ENCODE peak calls at places on chromosomes 2 and 18, in six cellular contexts. One of them, this sample, is unnamed.

GRCh38 chr2:104862061-104862941 is 8.4 kb downstream of the POU3F3 start:
- DNase-seq in heart left ventricle: no peak
- DNase-seq in CD8-positive, alpha-beta memory T cell: no peak
- DNase-seq in mammary epithelial cell: no peak
- DNase-seq in adrenal gland: no peak
- DNase-seq in caudate nucleus: no peak
- DNase-seq in this sample: no peak

GRCh38 chr18:56559044-56559443 is 79.3 kb downstream of the TXNL1 start:
- DNase-seq in heart left ventricle: no peak
- DNase-seq in CD8-positive, alpha-beta memory T cell: no peak
- DNase-seq in mammary epithelial cell: no peak
- DNase-seq in adrenal gland: no peak
- DNase-seq in caudate nucleus: no peak
- DNase-seq in this sample: no peak

GRCh38 chr2:20524412-20525040 is 77.7 kb downstream of the RHOB start:
- DNase-seq in heart left ventricle: peak
- DNase-seq in CD8-positive, alpha-beta memory T cell: no peak
- DNase-seq in mammary epithelial cell: no peak
- DNase-seq in adrenal gland: peak
- DNase-seq in caudate nucleus: peak
- DNase-seq in this sample: peak

GRCh38 chr2:145068509-145068908 is 548.6 kb upstream of the ZEB2 start:
- DNase-seq in heart left ventricle: no peak
- DNase-seq in CD8-positive, alpha-beta memory T cell: no peak
- DNase-seq in mammary epithelial cell: peak
- DNase-seq in adrenal gland: no peak
- DNase-seq in caudate nucleus: no peak
- DNase-seq in this sample: no peak

GRCh38 chr18:3710712-3711269 is 260.8 kb downstream of the TGIF1 start:
- DNase-seq in heart left ventricle: no peak
- DNase-seq in CD8-positive, alpha-beta memory T cell: no peak
- DNase-seq in mammary epithelial cell: peak
- DNase-seq in adrenal gland: peak
- DNase-seq in caudate nucleus: no peak
- DNase-seq in this sample: peak

GRCh38 chr2:215441560-215442391 is 5.9 kb upstream of the FN1 start:
- DNase-seq in heart left ventricle: no peak
- DNase-seq in CD8-positive, alpha-beta memory T cell: no peak
- DNase-seq in mammary epithelial cell: peak
- DNase-seq in adrenal gland: no peak
- DNase-seq in caudate nucleus: no peak
- DNase-seq in this sample: no peak

GRCh38 chr2:80035749-80036285 is 268.7 kb downstream of the LRRTM1 start:
- DNase-seq in heart left ventricle: no peak
- DNase-seq in CD8-positive, alpha-beta memory T cell: no peak
- DNase-seq in mammary epithelial cell: no peak
- DNase-seq in adrenal gland: no peak
- DNase-seq in caudate nucleus: no peak
- DNase-seq in this sample: no peak

GRCh38 chr2:205775091-205775876 is 93.0 kb downstream of the NRP2 start:
- DNase-seq in heart left ventricle: no peak
- DNase-seq in CD8-positive, alpha-beta memory T cell: no peak
- DNase-seq in mammary epithelial cell: peak
- DNase-seq in adrenal gland: no peak
- DNase-seq in caudate nucleus: no peak
- DNase-seq in this sample: no peak

GRCh38 chr2:19642501-19642900 is 259.3 kb downstream of the TTC32 start:
- DNase-seq in heart left ventricle: no peak
- DNase-seq in CD8-positive, alpha-beta memory T cell: no peak
- DNase-seq in mammary epithelial cell: no peak
- DNase-seq in adrenal gland: no peak
- DNase-seq in caudate nucleus: no peak
- DNase-seq in this sample: no peak

GRCh38 chr2:136377423-136378382 is 259.8 kb upstream of the CXCR4 start:
- DNase-seq in heart left ventricle: no peak
- DNase-seq in CD8-positive, alpha-beta memory T cell: no peak
- DNase-seq in mammary epithelial cell: no peak
- DNase-seq in adrenal gland: no peak
- DNase-seq in caudate nucleus: no peak
- DNase-seq in this sample: no peak

GRCh38 chr2:234674781-234675201 is 177.9 kb upstream of the ARL4C start:
- DNase-seq in heart left ventricle: no peak
- DNase-seq in CD8-positive, alpha-beta memory T cell: no peak
- DNase-seq in mammary epithelial cell: peak
- DNase-seq in adrenal gland: peak
- DNase-seq in caudate nucleus: no peak
- DNase-seq in this sample: no peak

GRCh38 chr2:213544940-213545339 is 260.7 kb downstream of the SPAG16 start:
- DNase-seq in heart left ventricle: no peak
- DNase-seq in CD8-positive, alpha-beta memory T cell: no peak
- DNase-seq in mammary epithelial cell: no peak
- DNase-seq in adrenal gland: no peak
- DNase-seq in caudate nucleus: no peak
- DNase-seq in this sample: no peak

GRCh38 chr2:238941262-238941792 is 93.4 kb downstream of the TWIST2 start:
- DNase-seq in heart left ventricle: no peak
- DNase-seq in CD8-positive, alpha-beta memory T cell: no peak
- DNase-seq in mammary epithelial cell: no peak
- DNase-seq in adrenal gland: no peak
- DNase-seq in caudate nucleus: no peak
- DNase-seq in this sample: no peak

GRCh38 chr2:186256540-186256939 is 229.5 kb upstream of the ZC3H15 start:
- DNase-seq in heart left ventricle: no peak
- DNase-seq in CD8-positive, alpha-beta memory T cell: no peak
- DNase-seq in mammary epithelial cell: peak
- DNase-seq in adrenal gland: no peak
- DNase-seq in caudate nucleus: no peak
- DNase-seq in this sample: no peak

GRCh38 chr2:12819721-12820120 is 103.0 kb downstream of the TRIB2 start:
- DNase-seq in heart left ventricle: no peak
- DNase-seq in CD8-positive, alpha-beta memory T cell: no peak
- DNase-seq in mammary epithelial cell: no peak
- DNase-seq in adrenal gland: no peak
- DNase-seq in caudate nucleus: no peak
- DNase-seq in this sample: no peak

GRCh38 chr18:2846638-2847340 is at the start of gene EMILIN2:
- DNase-seq in heart left ventricle: peak
- DNase-seq in CD8-positive, alpha-beta memory T cell: peak
- DNase-seq in mammary epithelial cell: no peak
- DNase-seq in adrenal gland: peak
- DNase-seq in caudate nucleus: no peak
- DNase-seq in this sample: peak

GRCh38 chr2:161166538-161167409 is 6.5 kb downstream of the TANK start:
- DNase-seq in heart left ventricle: no peak
- DNase-seq in CD8-positive, alpha-beta memory T cell: no peak
- DNase-seq in mammary epithelial cell: peak
- DNase-seq in adrenal gland: no peak
- DNase-seq in caudate nucleus: no peak
- DNase-seq in this sample: no peak

GRCh38 chr2:109373791-109374547 is 239.8 kb downstream of the SEPTIN10 start:
- DNase-seq in heart left ventricle: no peak
- DNase-seq in CD8-positive, alpha-beta memory T cell: no peak
- DNase-seq in mammary epithelial cell: no peak
- DNase-seq in adrenal gland: no peak
- DNase-seq in caudate nucleus: no peak
- DNase-seq in this sample: no peak

GRCh38 chr18:54888933-54889332 is 60.7 kb downstream of the RAB27B start:
- DNase-seq in heart left ventricle: no peak
- DNase-seq in CD8-positive, alpha-beta memory T cell: no peak
- DNase-seq in mammary epithelial cell: peak
- DNase-seq in adrenal gland: no peak
- DNase-seq in caudate nucleus: no peak
- DNase-seq in this sample: no peak

GRCh38 chr18:3305933-3306332 is 44.0 kb downstream of the MYL12B start:
- DNase-seq in heart left ventricle: no peak
- DNase-seq in CD8-positive, alpha-beta memory T cell: no peak
- DNase-seq in mammary epithelial cell: peak
- DNase-seq in adrenal gland: peak
- DNase-seq in caudate nucleus: no peak
- DNase-seq in this sample: no peak

GRCh38 chr18:27843783-27844415 is 333.0 kb downstream of the CDH2 start:
- DNase-seq in heart left ventricle: no peak
- DNase-seq in CD8-positive, alpha-beta memory T cell: no peak
- DNase-seq in mammary epithelial cell: peak
- DNase-seq in adrenal gland: no peak
- DNase-seq in caudate nucleus: no peak
- DNase-seq in this sample: no peak

GRCh38 chr2:95269036-95269680 is 5.1 kb upstream of the PROM2 start:
- DNase-seq in heart left ventricle: no peak
- DNase-seq in CD8-positive, alpha-beta memory T cell: no peak
- DNase-seq in mammary epithelial cell: no peak
- DNase-seq in adrenal gland: no peak
- DNase-seq in caudate nucleus: no peak
- DNase-seq in this sample: no peak

GRCh38 chr2:218354850-218355443 is 1.7 kb upstream of the CATIP start:
- DNase-seq in heart left ventricle: no peak
- DNase-seq in CD8-positive, alpha-beta memory T cell: no peak
- DNase-seq in mammary epithelial cell: no peak
- DNase-seq in adrenal gland: no peak
- DNase-seq in caudate nucleus: no peak
- DNase-seq in this sample: no peak

GRCh38 chr2:10501521-10501961 is 53.4 kb upstream of the ODC1 start:
- DNase-seq in heart left ventricle: no peak
- DNase-seq in CD8-positive, alpha-beta memory T cell: no peak
- DNase-seq in mammary epithelial cell: no peak
- DNase-seq in adrenal gland: no peak
- DNase-seq in caudate nucleus: no peak
- DNase-seq in this sample: no peak

GRCh38 chr18:50656841-50657470 is 97.1 kb downstream of the MAPK4 start:
- DNase-seq in heart left ventricle: no peak
- DNase-seq in CD8-positive, alpha-beta memory T cell: no peak
- DNase-seq in mammary epithelial cell: no peak
- DNase-seq in adrenal gland: no peak
- DNase-seq in caudate nucleus: no peak
- DNase-seq in this sample: no peak

GRCh38 chr2:18949871-18950597 is 360.7 kb upstream of the NT5C1B start:
- DNase-seq in heart left ventricle: no peak
- DNase-seq in CD8-positive, alpha-beta memory T cell: no peak
- DNase-seq in mammary epithelial cell: peak
- DNase-seq in adrenal gland: peak
- DNase-seq in caudate nucleus: no peak
- DNase-seq in this sample: no peak

GRCh38 chr2:219001577-219002394 is 8.6 kb upstream of the CRYBA2 start:
- DNase-seq in heart left ventricle: peak
- DNase-seq in CD8-positive, alpha-beta memory T cell: no peak
- DNase-seq in mammary epithelial cell: peak
- DNase-seq in adrenal gland: no peak
- DNase-seq in caudate nucleus: no peak
- DNase-seq in this sample: no peak

GRCh38 chr2:101817488-101817887 is 120.0 kb downstream of the MAP4K4 start:
- DNase-seq in heart left ventricle: no peak
- DNase-seq in CD8-positive, alpha-beta memory T cell: no peak
- DNase-seq in mammary epithelial cell: no peak
- DNase-seq in adrenal gland: no peak
- DNase-seq in caudate nucleus: no peak
- DNase-seq in this sample: no peak
- H3K27ac ChIP-seq in heart left ventricle: no peak
- H3K27ac ChIP-seq in CD8-positive, alpha-beta memory T cell: no peak
- H3K27ac ChIP-seq in mammary epithelial cell: no peak
- H3K27ac ChIP-seq in adrenal gland: no peak
- H3K27ac ChIP-seq in caudate nucleus: peak
- H3K27ac ChIP-seq in this sample: no peak

GRCh38 chr2:9105601-9106337 is 100.8 kb upstream of the ASAP2 start:
- DNase-seq in heart left ventricle: no peak
- DNase-seq in CD8-positive, alpha-beta memory T cell: no peak
- DNase-seq in mammary epithelial cell: no peak
- DNase-seq in adrenal gland: no peak
- DNase-seq in caudate nucleus: no peak
- DNase-seq in this sample: no peak

GRCh38 chr2:9106338-9107167 is 100.1 kb upstream of the ASAP2 start:
- DNase-seq in heart left ventricle: no peak
- DNase-seq in CD8-positive, alpha-beta memory T cell: no peak
- DNase-seq in mammary epithelial cell: no peak
- DNase-seq in adrenal gland: no peak
- DNase-seq in caudate nucleus: no peak
- DNase-seq in this sample: no peak

GRCh38 chr2:9101763-9102425 is 98.4 kb upstream of the MBOAT2 start:
- DNase-seq in heart left ventricle: no peak
- DNase-seq in CD8-positive, alpha-beta memory T cell: no peak
- DNase-seq in mammary epithelial cell: no peak
- DNase-seq in adrenal gland: no peak
- DNase-seq in caudate nucleus: no peak
- DNase-seq in this sample: no peak

GRCh38 chr2:9102861-9103662 is 99.6 kb upstream of the MBOAT2 start:
- DNase-seq in heart left ventricle: no peak
- DNase-seq in CD8-positive, alpha-beta memory T cell: no peak
- DNase-seq in mammary epithelial cell: peak
- DNase-seq in adrenal gland: no peak
- DNase-seq in caudate nucleus: no peak
- DNase-seq in this sample: no peak

DNA sequence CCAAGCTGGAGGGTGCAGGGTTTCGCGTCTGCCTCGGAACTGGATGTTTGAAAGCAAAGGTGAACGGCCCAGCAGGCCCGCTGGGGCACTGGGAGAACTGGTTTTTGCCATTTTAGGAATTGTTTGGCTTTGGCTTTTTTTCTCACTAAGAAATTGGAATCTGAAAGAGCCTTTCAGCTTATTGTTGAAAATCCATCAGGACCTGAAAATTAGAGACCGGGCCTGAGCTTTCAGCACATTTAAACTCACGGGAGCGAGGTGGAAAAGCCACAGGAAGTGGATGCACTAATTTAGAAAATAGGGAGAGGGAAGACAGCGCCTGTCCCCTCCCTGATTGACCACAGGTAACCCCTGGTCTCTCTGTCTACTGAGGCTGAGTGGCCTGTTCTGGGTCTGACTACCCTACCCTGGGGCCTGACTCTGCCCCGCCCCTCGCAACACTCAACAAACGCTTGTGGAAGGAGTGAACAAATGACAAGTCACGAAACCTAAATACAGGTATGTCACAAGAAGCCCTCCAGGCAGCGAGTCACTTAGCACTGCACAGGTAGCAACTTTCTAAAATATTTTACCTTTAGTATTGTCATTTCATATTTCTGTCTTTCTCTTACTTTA is 100.3 kb upstream of the MBOAT2 start:
- DNase-seq in heart left ventricle: no peak
- DNase-seq in CD8-positive, alpha-beta memory T cell: no peak
- DNase-seq in mammary epithelial cell: peak
- DNase-seq in adrenal gland: no peak
- DNase-seq in caudate nucleus: no peak
- DNase-seq in this sample: no peak
- H3K27ac ChIP-seq in heart left ventricle: no peak
- H3K27ac ChIP-seq in CD8-positive, alpha-beta memory T cell: no peak
- H3K27ac ChIP-seq in mammary epithelial cell: no peak
- H3K27ac ChIP-seq in adrenal gland: no peak
- H3K27ac ChIP-seq in caudate nucleus: no peak
- H3K27ac ChIP-seq in this sample: no peak

GRCh38 chr2:197079832-197080555 is 153.5 kb upstream of the PGAP1 start:
- DNase-seq in heart left ventricle: no peak
- DNase-seq in CD8-positive, alpha-beta memory T cell: no peak
- DNase-seq in mammary epithelial cell: no peak
- DNase-seq in adrenal gland: no peak
- DNase-seq in caudate nucleus: no peak
- DNase-seq in this sample: peak
- H3K27ac ChIP-seq in heart left ventricle: peak
- H3K27ac ChIP-seq in CD8-positive, alpha-beta memory T cell: no peak
- H3K27ac ChIP-seq in mammary epithelial cell: no peak
- H3K27ac ChIP-seq in adrenal gland: no peak
- H3K27ac ChIP-seq in caudate nucleus: peak
- H3K27ac ChIP-seq in this sample: peak

GRCh38 chr2:69835666-69836065 is 6.2 kb downstream of the GMCL1 start:
- DNase-seq in heart left ventricle: no peak
- DNase-seq in CD8-positive, alpha-beta memory T cell: no peak
- DNase-seq in mammary epithelial cell: no peak
- DNase-seq in adrenal gland: no peak
- DNase-seq in caudate nucleus: no peak
- DNase-seq in this sample: no peak
- H3K27ac ChIP-seq in heart left ventricle: no peak
- H3K27ac ChIP-seq in CD8-positive, alpha-beta memory T cell: no peak
- H3K27ac ChIP-seq in mammary epithelial cell: no peak
- H3K27ac ChIP-seq in adrenal gland: no peak
- H3K27ac ChIP-seq in caudate nucleus: no peak
- H3K27ac ChIP-seq in this sample: no peak